ENCODE peak calls at places on chromosomes 11 and 22, in four cellular contexts. One of them, this sample, is unnamed.

GRCh38 chr11:33116535-33116934 is 44.7 kb downstream of the CSTF3 start:
- DNase-seq in IMR-90: peak
- DNase-seq in H1: no peak
- DNase-seq in H9: no peak
- DNase-seq in this sample: peak

GRCh38 chr11:66789097-66789890 is 53.9 kb upstream of the RCE1 start:
- DNase-seq in IMR-90: peak
- DNase-seq in H1: no peak
- DNase-seq in H9: no peak
- DNase-seq in this sample: peak

GRCh38 chr11:84819128-84819527 is 808.0 kb downstream of the DLG2 start:
- DNase-seq in IMR-90: no peak
- DNase-seq in H1: no peak
- DNase-seq in H9: no peak
- DNase-seq in this sample: no peak

GRCh38 chr11:12728417-12728816 is 54.2 kb downstream of the TEAD1 start:
- DNase-seq in H9: no peak
- DNase-seq in H1: no peak
- DNase-seq in IMR-90: peak
- DNase-seq in this sample: no peak

GRCh38 chr11:130648601-130649000 is 200.2 kb downstream of the ADAMTS15 start:
- DNase-seq in IMR-90: no peak
- DNase-seq in H9: no peak
- DNase-seq in H1: peak
- DNase-seq in this sample: no peak

GRCh38 chr11:66877585-66877984 is 20.7 kb downstream of the LRFN4 start:
- DNase-seq in H1: no peak
- DNase-seq in IMR-90: peak
- DNase-seq in H9: no peak
- DNase-seq in this sample: no peak

GRCh38 chr22:46593211-46593676 is 26.9 kb upstream of the GRAMD4 start:
- DNase-seq in IMR-90: no peak
- DNase-seq in H1: no peak
- DNase-seq in H9: no peak
- DNase-seq in this sample: no peak

GRCh38 chr11:93921695-93922468 is 71.5 kb upstream of the VSTM5 start:
- DNase-seq in IMR-90: peak
- DNase-seq in H9: peak
- DNase-seq in H1: peak
- DNase-seq in this sample: peak

GRCh38 chr11:70501026-70501901 is 102.9 kb downstream of the CTTN start:
- DNase-seq in H9: no peak
- DNase-seq in H1: no peak
- DNase-seq in IMR-90: no peak
- DNase-seq in this sample: peak

GRCh38 chr11:109795234-109795633 is 298.0 kb upstream of the ZC3H12C start:
- DNase-seq in H9: no peak
- DNase-seq in IMR-90: peak
- DNase-seq in H1: no peak
- DNase-seq in this sample: no peak

GRCh38 chr11:19742595-19743292 is 30.1 kb downstream of the NAV2 start:
- DNase-seq in IMR-90: peak
- DNase-seq in H9: peak
- DNase-seq in H1: peak
- DNase-seq in this sample: peak

GRCh38 chr22:43014062-43014875 is 680 bp downstream of the PACSIN2 start:
- DNase-seq in H1: peak
- DNase-seq in H9: peak
- DNase-seq in IMR-90: no peak
- DNase-seq in this sample: peak

GRCh38 chr22:30015846-30016245 is 64.4 kb upstream of the HORMAD2 start:
- DNase-seq in IMR-90: peak
- DNase-seq in H1: no peak
- DNase-seq in H9: no peak
- DNase-seq in this sample: no peak

GRCh38 chr11:74321487-74322188 is 10.2 kb upstream of the P4HA3 start:
- DNase-seq in H1: peak
- DNase-seq in H9: no peak
- DNase-seq in IMR-90: peak
- DNase-seq in this sample: peak

GRCh38 chr11:57001674-57002401 is 13.1 kb downstream of the OR5AK2 start:
- DNase-seq in IMR-90: peak
- DNase-seq in H9: no peak
- DNase-seq in H1: no peak
- DNase-seq in this sample: peak

GRCh38 chr11:112292785-112293407 is 32.2 kb upstream of the PLET1 start:
- DNase-seq in H9: no peak
- DNase-seq in H1: no peak
- DNase-seq in IMR-90: peak
- DNase-seq in this sample: no peak

GRCh38 chr11:72721276-72721675 is 30.9 kb downstream of the ARAP1 start:
- DNase-seq in H1: no peak
- DNase-seq in IMR-90: no peak
- DNase-seq in H9: no peak
- DNase-seq in this sample: no peak

GRCh38 chr11:64500176-64501013 is 90.6 kb upstream of the SLC22A12 start:
- DNase-seq in H1: no peak
- DNase-seq in H9: no peak
- DNase-seq in IMR-90: no peak
- DNase-seq in this sample: no peak

GRCh38 chr22:39316440-39317083 is 2.9 kb downstream of the RPL3 start:
- DNase-seq in IMR-90: peak
- DNase-seq in H1: peak
- DNase-seq in H9: peak
- DNase-seq in this sample: peak

GRCh38 chr22:19983701-19984100 is 32.9 kb downstream of the ARVCF start:
- DNase-seq in H1: no peak
- DNase-seq in IMR-90: no peak
- DNase-seq in H9: no peak
- DNase-seq in this sample: no peak

GRCh38 chr22:42511401-42511891 is 8.2 kb downstream of the RRP7A start:
- DNase-seq in H1: no peak
- DNase-seq in IMR-90: no peak
- DNase-seq in H9: no peak
- DNase-seq in this sample: no peak

GRCh38 chr11:122807731-122808485 is 30.4 kb upstream of the CRTAM start:
- DNase-seq in H1: no peak
- DNase-seq in H9: no peak
- DNase-seq in IMR-90: peak
- DNase-seq in this sample: no peak

GRCh38 chr11:43681543-43681942 is 1.0 kb downstream of the HSD17B12 start:
- DNase-seq in H9: no peak
- DNase-seq in H1: no peak
- DNase-seq in IMR-90: peak
- DNase-seq in this sample: peak

GRCh38 chr11:29623144-29623722 is 393.6 kb downstream of the KCNA4 start:
- DNase-seq in H9: peak
- DNase-seq in H1: peak
- DNase-seq in IMR-90: no peak
- DNase-seq in this sample: peak

GRCh38 chr22:17891427-17892167 is 117.3 kb upstream of the BID start:
- DNase-seq in H1: peak
- DNase-seq in H9: peak
- DNase-seq in IMR-90: no peak
- DNase-seq in this sample: peak

GRCh38 chr11:88656315-88656714 is 318.8 kb upstream of the CTSC start:
- DNase-seq in H1: no peak
- DNase-seq in IMR-90: no peak
- DNase-seq in H9: no peak
- DNase-seq in this sample: no peak

GRCh38 chr11:98772799-98773198 is 247.9 kb upstream of the CNTN5 start:
- DNase-seq in H9: no peak
- DNase-seq in H1: no peak
- DNase-seq in IMR-90: no peak
- DNase-seq in this sample: no peak

GRCh38 chr11:58905141-58905715 is 34.1 kb upstream of the GLYATL1 start:
- DNase-seq in IMR-90: peak
- DNase-seq in H9: peak
- DNase-seq in H1: peak
- DNase-seq in this sample: peak
- H3K9ac ChIP-seq in IMR-90: peak
- H3K9ac ChIP-seq in H9: peak
- H3K9ac ChIP-seq in H1: peak
- H3K9ac ChIP-seq in this sample: peak

GRCh38 chr11:3157381-3158130 is 7.6 kb downstream of the OSBPL5 start:
- DNase-seq in IMR-90: no peak
- DNase-seq in H9: no peak
- DNase-seq in H1: no peak
- DNase-seq in this sample: no peak

GRCh38 chr11:3155691-3156258 is 9.3 kb downstream of the OSBPL5 start:
- DNase-seq in H1: no peak
- DNase-seq in H9: no peak
- DNase-seq in IMR-90: no peak
- DNase-seq in this sample: no peak

GRCh38 chr11:3156282-3156660 is 8.8 kb downstream of the OSBPL5 start:
- DNase-seq in H1: no peak
- DNase-seq in H9: no peak
- DNase-seq in IMR-90: no peak
- DNase-seq in this sample: no peak

GRCh38 chr11:3158131-3158591 is 6.9 kb downstream of the OSBPL5 start:
- DNase-seq in IMR-90: no peak
- DNase-seq in H9: no peak
- DNase-seq in H1: no peak
- DNase-seq in this sample: no peak

GRCh38 chr11:3156661-3157311 is 8.3 kb downstream of the OSBPL5 start:
- DNase-seq in IMR-90: no peak
- DNase-seq in H1: no peak
- DNase-seq in H9: no peak
- DNase-seq in this sample: no peak
- H2AK5ac ChIP-seq in IMR-90: no peak
- H2AK5ac ChIP-seq in H1: no peak
- H2AK5ac ChIP-seq in H9: no peak
- H2AK5ac ChIP-seq in this sample: no peak

DNA sequence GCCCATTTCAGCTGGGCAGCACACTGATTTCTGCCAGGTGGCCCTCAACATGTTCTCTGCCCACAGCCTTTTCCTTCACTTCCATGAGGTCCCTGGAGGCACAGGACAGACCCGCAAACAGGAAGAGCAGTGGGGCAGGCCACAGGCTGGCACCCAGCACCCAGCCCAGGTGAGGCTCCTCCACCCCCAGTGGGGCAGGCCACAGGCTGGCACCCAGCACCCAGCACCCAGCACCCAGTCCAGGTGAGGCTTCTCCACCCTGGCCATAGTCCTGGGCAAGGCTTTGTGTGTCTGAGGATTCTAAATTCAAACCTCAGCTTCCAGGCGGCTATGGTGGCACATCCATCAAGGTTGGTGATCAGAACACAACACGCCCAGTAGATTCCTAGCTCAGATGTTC is 1413.0 kb downstream of the BRD1 start:
- DNase-seq in IMR-90: no peak
- DNase-seq in H9: no peak
- DNase-seq in H1: no peak
- DNase-seq in this sample: no peak
- H3K9ac ChIP-seq in IMR-90: no peak
- H3K9ac ChIP-seq in H9: no peak
- H3K9ac ChIP-seq in H1: no peak
- H3K9ac ChIP-seq in this sample: no peak

DNA sequence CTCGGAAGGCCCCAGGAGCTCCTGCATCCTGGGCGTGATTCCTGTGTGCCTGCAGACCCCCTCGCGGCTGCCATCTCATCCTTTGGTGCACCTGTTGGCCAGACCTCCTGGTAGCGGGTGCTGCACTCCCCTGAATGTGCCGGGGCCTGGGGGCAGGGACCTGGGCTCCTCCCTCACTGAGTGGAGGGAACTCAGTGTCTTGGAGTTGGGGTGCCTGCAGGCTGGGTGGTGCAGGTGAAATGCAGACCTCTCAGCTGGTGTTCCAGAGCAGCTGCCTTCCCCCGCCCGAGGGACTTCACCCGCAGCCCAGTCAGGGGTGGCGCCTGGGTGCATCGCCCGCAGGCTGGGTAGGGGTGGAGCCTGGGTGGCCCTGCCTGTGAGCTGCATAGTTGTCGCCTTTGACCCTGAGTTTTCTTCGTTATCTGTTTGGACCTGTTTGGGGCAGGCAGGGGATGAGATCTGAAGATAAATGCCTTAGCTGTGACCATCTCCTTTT is 31.4 kb downstream of the LRP5 start:
- DNase-seq in IMR-90: no peak
- DNase-seq in H1: no peak
- DNase-seq in H9: no peak
- DNase-seq in this sample: no peak
- H2AK5ac ChIP-seq in IMR-90: no peak
- H2AK5ac ChIP-seq in H1: peak
- H2AK5ac ChIP-seq in H9: no peak
- H2AK5ac ChIP-seq in this sample: no peak

GRCh38 chr11:96329855-96330510 is 13.0 kb downstream of the MAML2 start:
- DNase-seq in IMR-90: no peak
- DNase-seq in H9: no peak
- DNase-seq in H1: no peak
- DNase-seq in this sample: no peak
- H3K9ac ChIP-seq in IMR-90: no peak
- H3K9ac ChIP-seq in H9: no peak
- H3K9ac ChIP-seq in H1: no peak
- H3K9ac ChIP-seq in this sample: no peak

GRCh38 chr22:37639070-37639760 is at the start of gene SH3BP1:
- DNase-seq in H9: peak
- DNase-seq in IMR-90: no peak
- DNase-seq in H1: peak
- DNase-seq in this sample: peak
- H2AK5ac ChIP-seq in H9: no peak
- H2AK5ac ChIP-seq in IMR-90: peak
- H2AK5ac ChIP-seq in H1: peak
- H2AK5ac ChIP-seq in this sample: no peak

DNA sequence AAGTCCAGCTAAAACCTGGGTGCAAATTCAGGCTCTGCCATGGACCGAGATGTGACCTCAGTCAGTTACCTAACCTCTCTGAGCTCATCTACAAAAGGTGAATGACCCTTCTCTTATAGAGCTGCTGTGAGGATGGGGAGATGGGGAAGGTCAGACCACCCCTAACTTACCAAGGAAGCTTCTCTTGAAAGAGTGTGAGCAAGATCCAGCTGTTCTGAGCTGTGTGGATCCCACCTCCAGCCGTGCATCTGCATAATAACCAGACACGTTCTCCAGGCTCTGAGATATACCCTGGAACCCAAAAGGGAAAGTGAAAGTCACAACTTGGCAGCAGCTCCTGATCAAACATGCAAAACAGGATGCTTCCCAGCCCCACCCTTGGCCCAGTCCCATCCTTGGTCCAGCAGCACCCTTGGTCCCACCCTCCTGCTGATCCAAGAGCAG is at the start of gene APOL3:
- DNase-seq in IMR-90: peak
- DNase-seq in H1: no peak
- DNase-seq in H9: no peak
- DNase-seq in this sample: no peak
- H3K9ac ChIP-seq in IMR-90: no peak
- H3K9ac ChIP-seq in H1: no peak
- H3K9ac ChIP-seq in H9: no peak
- H3K9ac ChIP-seq in this sample: peak